ENCODE peak calls at places on chromosome 4, in eight cellular contexts. O is cardiac fibroblast, U is OCI-LY7, I is ascending aorta, B is uterus, V is retina, S is germinal center, L is cardiac muscle cell. H is an unnamed sample.

GRCh38 chr4:78100060-78100459 is 42.9 kb downstream of the FRAS1 start:
- DNase-seq in S (no peak), L (peak), U (no peak), I (no peak), V (no peak), O (peak), B (no peak), H (no peak)

GRCh38 chr4:63492515-63492914 is 916.7 kb downstream of the TECRL start:
- DNase-seq in U (no peak), I (no peak), O (no peak), S (no peak), B (no peak), V (no peak), L (no peak), H (no peak)

GRCh38 chr4:19774690-19775256 is 476.9 kb upstream of the SLIT2 start:
- DNase-seq in V (no peak), S (no peak), L (no peak), U (no peak), I (no peak), O (no peak), B (no peak), H (no peak)

GRCh38 chr4:138945401-138945800 is 70.2 kb upstream of the NOCT start:
- DNase-seq in B (no peak), V (no peak), U (no peak), L (no peak), O (no peak), S (no peak), I (no peak), H (no peak)

GRCh38 chr4:151730003-151730559 is 30.7 kb downstream of the GATB start:
- DNase-seq in U (no peak), S (no peak), B (peak), I (no peak), O (no peak), L (no peak), V (no peak), H (no peak)

GRCh38 chr4:105715692-105716278 is 7.2 kb downstream of the GSTCD start:
- DNase-seq in L (peak), U (peak), B (no peak), I (no peak), V (no peak), O (peak), S (no peak), H (peak)

GRCh38 chr4:37473807-37474206 is 212.4 kb downstream of the RELL1 start:
- DNase-seq in S (no peak), O (no peak), U (no peak), L (no peak), V (no peak), B (no peak), I (no peak), H (no peak)

GRCh38 chr4:33722800-33723511 is 2521.4 kb downstream of the ARAP2 start:
- DNase-seq in B (no peak), U (no peak), I (no peak), L (peak), V (peak), S (no peak), O (peak), H (peak)

GRCh38 chr4:38177792-38178665 is 217.8 kb downstream of the PTTG2 start:
- DNase-seq in U (no peak), L (peak), B (peak), S (no peak), O (peak), I (peak), V (no peak), H (no peak)

GRCh38 chr4:11119474-11119873 is 309.2 kb downstream of the HS3ST1 start:
- DNase-seq in U (no peak), L (no peak), B (no peak), O (no peak), I (no peak), V (no peak), S (no peak), H (no peak)

GRCh38 chr4:158710814-158711213 is 12.4 kb downstream of the PPID start:
- DNase-seq in V (no peak), L (peak), B (no peak), S (no peak), I (no peak), O (peak), U (no peak), H (no peak)

GRCh38 chr4:11765849-11766453 is 337.3 kb upstream of the HS3ST1 start:
- DNase-seq in U (peak), S (peak), I (no peak), O (peak), L (peak), V (peak), B (no peak), H (peak)

GRCh38 chr4:71230258-71230594 is 108.6 kb upstream of the SLC4A4 start:
- DNase-seq in I (no peak), S (no peak), V (no peak), L (no peak), B (no peak), O (no peak), U (no peak), H (no peak)

GRCh38 chr4:6662591-6662990 is 22.1 kb downstream of the MRFAP1 start:
- DNase-seq in I (no peak), B (no peak), L (no peak), S (no peak), U (no peak), V (no peak), O (no peak), H (no peak)

GRCh38 chr4:19675172-19675811 is 576.4 kb upstream of the SLIT2 start:
- DNase-seq in I (no peak), U (peak), V (no peak), B (no peak), S (no peak), L (peak), O (peak), H (peak)

GRCh38 chr4:47483722-47484121 is 1.4 kb upstream of the ATP10D start:
- DNase-seq in U (peak), O (no peak), I (no peak), L (no peak), B (no peak), V (no peak), S (peak), H (no peak)

GRCh38 chr4:186554890-186555827 is at the start of gene MTNR1A:
- DNase-seq in U (no peak), V (peak), B (no peak), O (no peak), I (no peak), S (no peak), L (peak), H (no peak)

GRCh38 chr4:162644346-162644745 is 480.5 kb upstream of the FSTL5 start:
- DNase-seq in I (no peak), L (no peak), U (no peak), O (no peak), B (no peak), S (no peak), V (no peak), H (no peak)

H was measured in midbrain.